ENCODE peak calls at places on chromosomes 12 and 14, in six cellular contexts. One of them, this sample, is unnamed.

GRCh38 chr14:75299064-75299463 is 20.4 kb downstream of the FOS start:
- DNase-seq in effector memory CD4-positive, alpha-beta T cell: no peak
- DNase-seq in stimulated activated CD4-positive, alpha-beta T cell treated with anti-CD3 and anti-CD28 coated beads, TNF-alpha, amount 100 ng/mL, for 48 hours: no peak
- DNase-seq in adipocyte: peak; percentile 81
- DNase-seq in DMS153: no peak
- DNase-seq in hippocampal formation: no peak
- DNase-seq in this sample: peak; percentile 64

GRCh38 chr12:52151859-52152783 is 39.7 kb downstream of the KRT80 start:
- DNase-seq in stimulated activated CD4-positive, alpha-beta T cell treated with anti-CD3 and anti-CD28 coated beads, TNF-alpha, amount 100 ng/mL, for 48 hours: peak; percentile 40
- DNase-seq in DMS153: no peak
- DNase-seq in hippocampal formation: no peak
- DNase-seq in effector memory CD4-positive, alpha-beta T cell: peak; percentile 72
- DNase-seq in adipocyte: peak; percentile 32
- DNase-seq in this sample: peak; percentile 84

GRCh38 chr12:75699728-75700496 is 188.5 kb upstream of the KRR1 start:
- DNase-seq in stimulated activated CD4-positive, alpha-beta T cell treated with anti-CD3 and anti-CD28 coated beads, TNF-alpha, amount 100 ng/mL, for 48 hours: no peak
- DNase-seq in adipocyte: peak; percentile 48
- DNase-seq in DMS153: no peak
- DNase-seq in effector memory CD4-positive, alpha-beta T cell: no peak
- DNase-seq in hippocampal formation: no peak
- DNase-seq in this sample: peak; percentile 51

GRCh38 chr14:54848910-54849309 is 53.7 kb downstream of the GCH1 start:
- DNase-seq in hippocampal formation: no peak
- DNase-seq in adipocyte: no peak
- DNase-seq in stimulated activated CD4-positive, alpha-beta T cell treated with anti-CD3 and anti-CD28 coated beads, TNF-alpha, amount 100 ng/mL, for 48 hours: no peak
- DNase-seq in effector memory CD4-positive, alpha-beta T cell: no peak
- DNase-seq in DMS153: no peak
- DNase-seq in this sample: no peak

GRCh38 chr12:130702966-130703732 is 12.9 kb downstream of the RIMBP2 start:
- DNase-seq in hippocampal formation: no peak
- DNase-seq in stimulated activated CD4-positive, alpha-beta T cell treated with anti-CD3 and anti-CD28 coated beads, TNF-alpha, amount 100 ng/mL, for 48 hours: no peak
- DNase-seq in DMS153: no peak
- DNase-seq in adipocyte: no peak
- DNase-seq in effector memory CD4-positive, alpha-beta T cell: no peak
- DNase-seq in this sample: no peak

GRCh38 chr14:80669416-80669815 is 272.1 kb downstream of the CEP128 start:
- DNase-seq in stimulated activated CD4-positive, alpha-beta T cell treated with anti-CD3 and anti-CD28 coated beads, TNF-alpha, amount 100 ng/mL, for 48 hours: no peak
- DNase-seq in adipocyte: no peak
- DNase-seq in hippocampal formation: no peak
- DNase-seq in effector memory CD4-positive, alpha-beta T cell: no peak
- DNase-seq in DMS153: no peak
- DNase-seq in this sample: peak; percentile 3

GRCh38 chr14:65241125-65241752 is 138.9 kb upstream of the MAX start:
- DNase-seq in DMS153: no peak
- DNase-seq in hippocampal formation: no peak
- DNase-seq in adipocyte: no peak
- DNase-seq in stimulated activated CD4-positive, alpha-beta T cell treated with anti-CD3 and anti-CD28 coated beads, TNF-alpha, amount 100 ng/mL, for 48 hours: no peak
- DNase-seq in effector memory CD4-positive, alpha-beta T cell: no peak
- DNase-seq in this sample: no peak

GRCh38 chr14:22168092-22168955 is 420.7 kb downstream of the DAD1 start:
- DNase-seq in DMS153: no peak
- DNase-seq in hippocampal formation: no peak
- DNase-seq in adipocyte: no peak
- DNase-seq in stimulated activated CD4-positive, alpha-beta T cell treated with anti-CD3 and anti-CD28 coated beads, TNF-alpha, amount 100 ng/mL, for 48 hours: no peak
- DNase-seq in effector memory CD4-positive, alpha-beta T cell: no peak
- DNase-seq in this sample: no peak

GRCh38 chr12:12032260-12032761 is 38.4 kb upstream of the BCL2L14 start:
- DNase-seq in DMS153: no peak
- DNase-seq in stimulated activated CD4-positive, alpha-beta T cell treated with anti-CD3 and anti-CD28 coated beads, TNF-alpha, amount 100 ng/mL, for 48 hours: no peak
- DNase-seq in hippocampal formation: no peak
- DNase-seq in adipocyte: no peak
- DNase-seq in effector memory CD4-positive, alpha-beta T cell: no peak
- DNase-seq in this sample: no peak

GRCh38 chr14:54339771-54340170 is 57.0 kb upstream of the CDKN3 start:
- DNase-seq in hippocampal formation: no peak
- DNase-seq in DMS153: no peak
- DNase-seq in effector memory CD4-positive, alpha-beta T cell: no peak
- DNase-seq in stimulated activated CD4-positive, alpha-beta T cell treated with anti-CD3 and anti-CD28 coated beads, TNF-alpha, amount 100 ng/mL, for 48 hours: no peak
- DNase-seq in adipocyte: no peak
- DNase-seq in this sample: no peak

GRCh38 chr14:104219731-104220224 is 81.4 kb downstream of the KIF26A start:
- DNase-seq in stimulated activated CD4-positive, alpha-beta T cell treated with anti-CD3 and anti-CD28 coated beads, TNF-alpha, amount 100 ng/mL, for 48 hours: no peak
- DNase-seq in adipocyte: no peak
- DNase-seq in DMS153: no peak
- DNase-seq in hippocampal formation: no peak
- DNase-seq in effector memory CD4-positive, alpha-beta T cell: no peak
- DNase-seq in this sample: no peak

GRCh38 chr12:114769634-114770033 is 85.7 kb upstream of the TBX3 start:
- DNase-seq in adipocyte: no peak
- DNase-seq in stimulated activated CD4-positive, alpha-beta T cell treated with anti-CD3 and anti-CD28 coated beads, TNF-alpha, amount 100 ng/mL, for 48 hours: no peak
- DNase-seq in hippocampal formation: no peak
- DNase-seq in DMS153: no peak
- DNase-seq in effector memory CD4-positive, alpha-beta T cell: no peak
- DNase-seq in this sample: no peak

GRCh38 chr14:51157012-51157411 is 62.1 kb upstream of the TRIM9 start:
- DNase-seq in DMS153: peak; percentile 22
- DNase-seq in adipocyte: peak; percentile 8
- DNase-seq in hippocampal formation: no peak
- DNase-seq in effector memory CD4-positive, alpha-beta T cell: no peak
- DNase-seq in stimulated activated CD4-positive, alpha-beta T cell treated with anti-CD3 and anti-CD28 coated beads, TNF-alpha, amount 100 ng/mL, for 48 hours: no peak
- DNase-seq in this sample: peak; percentile 57

This sample was measured in GM23248.